ENCODE peak calls at places on chromosomes 13 and 19, in ten cellular contexts. One of them, this sample, is unnamed. For H3K27me3, the result is how much of the 10 kb centered on the place peaks cover.

GRCh38 chr19:40829205-40829604 is 21.0 kb downstream of the CYP2A6 start:
- DNase-seq in neural progenitor cell: no peak
- DNase-seq in IMR-90: no peak
- DNase-seq in hepatocyte: no peak
- DNase-seq in PC-3: no peak
- DNase-seq in GM12878: no peak
- DNase-seq in mammary epithelial cell: no peak
- DNase-seq in endothelial cell of umbilical vein: no peak
- DNase-seq in HepG2: no peak
- DNase-seq in PC-9: no peak
- DNase-seq in this sample: no peak

GRCh38 chr13:93147293-93147645 is 79.3 kb upstream of the GPC6 start:
- DNase-seq in neural progenitor cell: no peak
- DNase-seq in IMR-90: no peak
- DNase-seq in hepatocyte: no peak
- DNase-seq in PC-3: no peak
- DNase-seq in GM12878: no peak
- DNase-seq in mammary epithelial cell: no peak
- DNase-seq in endothelial cell of umbilical vein: no peak
- DNase-seq in HepG2: no peak
- DNase-seq in PC-9: no peak
- DNase-seq in this sample: no peak

GRCh38 chr13:78426183-78426582 is 177.2 kb downstream of the POU4F1 start:
- DNase-seq in neural progenitor cell: no peak
- DNase-seq in IMR-90: no peak
- DNase-seq in hepatocyte: no peak
- DNase-seq in PC-3: no peak
- DNase-seq in GM12878: no peak
- DNase-seq in mammary epithelial cell: no peak
- DNase-seq in endothelial cell of umbilical vein: no peak
- DNase-seq in HepG2: no peak
- DNase-seq in PC-9: no peak
- DNase-seq in this sample: no peak

GRCh38 chr19:5666921-5667610 is 13.2 kb downstream of the MICOS13 start:
- DNase-seq in neural progenitor cell: no peak
- DNase-seq in IMR-90: no peak
- DNase-seq in hepatocyte: no peak
- DNase-seq in PC-3: no peak
- DNase-seq in GM12878: no peak
- DNase-seq in mammary epithelial cell: no peak
- DNase-seq in endothelial cell of umbilical vein: no peak
- DNase-seq in HepG2: no peak
- DNase-seq in PC-9: no peak
- DNase-seq in this sample: no peak

GRCh38 chr13:104953588-104953987 is 1581.9 kb downstream of the EFNB2 start:
- DNase-seq in neural progenitor cell: no peak
- DNase-seq in IMR-90: no peak
- DNase-seq in hepatocyte: no peak
- DNase-seq in PC-3: no peak
- DNase-seq in GM12878: no peak
- DNase-seq in mammary epithelial cell: no peak
- DNase-seq in endothelial cell of umbilical vein: no peak
- DNase-seq in HepG2: no peak
- DNase-seq in PC-9: no peak
- DNase-seq in this sample: peak

GRCh38 chr13:66665991-66666390 is 564.1 kb downstream of the PCDH9 start:
- DNase-seq in neural progenitor cell: peak
- DNase-seq in IMR-90: peak
- DNase-seq in hepatocyte: peak
- DNase-seq in PC-3: peak
- DNase-seq in GM12878: no peak
- DNase-seq in mammary epithelial cell: peak
- DNase-seq in endothelial cell of umbilical vein: peak
- DNase-seq in HepG2: no peak
- DNase-seq in PC-9: peak
- DNase-seq in this sample: peak

GRCh38 chr19:40741527-40742390 is 8.5 kb downstream of the ACTMAP start:
- DNase-seq in neural progenitor cell: no peak
- DNase-seq in IMR-90: no peak
- DNase-seq in hepatocyte: no peak
- DNase-seq in PC-3: no peak
- DNase-seq in GM12878: no peak
- DNase-seq in mammary epithelial cell: peak
- DNase-seq in endothelial cell of umbilical vein: no peak
- DNase-seq in HepG2: no peak
- DNase-seq in PC-9: no peak
- DNase-seq in this sample: no peak

GRCh38 chr13:32883501-32883900 is 132.7 kb upstream of the KL start:
- DNase-seq in neural progenitor cell: no peak
- DNase-seq in IMR-90: peak
- DNase-seq in hepatocyte: no peak
- DNase-seq in PC-3: no peak
- DNase-seq in GM12878: no peak
- DNase-seq in mammary epithelial cell: no peak
- DNase-seq in endothelial cell of umbilical vein: no peak
- DNase-seq in HepG2: no peak
- DNase-seq in PC-9: no peak
- DNase-seq in this sample: peak

GRCh38 chr19:41871573-41872383 is 5.3 kb upstream of the CD79A start:
- DNase-seq in neural progenitor cell: no peak
- DNase-seq in IMR-90: no peak
- DNase-seq in hepatocyte: no peak
- DNase-seq in PC-3: no peak
- DNase-seq in GM12878: peak
- DNase-seq in mammary epithelial cell: no peak
- DNase-seq in endothelial cell of umbilical vein: no peak
- DNase-seq in HepG2: no peak
- DNase-seq in PC-9: no peak
- DNase-seq in this sample: no peak

GRCh38 chr13:77136902-77137420 is 110.0 kb upstream of the FBXL3 start:
- DNase-seq in neural progenitor cell: no peak
- DNase-seq in IMR-90: peak
- DNase-seq in hepatocyte: no peak
- DNase-seq in PC-3: no peak
- DNase-seq in GM12878: no peak
- DNase-seq in mammary epithelial cell: peak
- DNase-seq in endothelial cell of umbilical vein: no peak
- DNase-seq in HepG2: no peak
- DNase-seq in PC-9: no peak
- DNase-seq in this sample: peak

GRCh38 chr19:507286-508203 is at the start of gene TPGS1:
- DNase-seq in neural progenitor cell: peak
- DNase-seq in IMR-90: peak
- DNase-seq in hepatocyte: peak
- DNase-seq in PC-3: peak
- DNase-seq in GM12878: no peak
- DNase-seq in mammary epithelial cell: peak
- DNase-seq in endothelial cell of umbilical vein: no peak
- DNase-seq in HepG2: peak
- DNase-seq in PC-9: peak
- DNase-seq in this sample: peak

GRCh38 chr13:51502206-51502651 is 49.4 kb upstream of the INTS6 start:
- DNase-seq in neural progenitor cell: no peak
- DNase-seq in IMR-90: peak
- DNase-seq in hepatocyte: no peak
- DNase-seq in PC-3: no peak
- DNase-seq in GM12878: peak
- DNase-seq in mammary epithelial cell: peak
- DNase-seq in endothelial cell of umbilical vein: no peak
- DNase-seq in HepG2: no peak
- DNase-seq in PC-9: no peak
- DNase-seq in this sample: peak

GRCh38 chr19:29873024-29873800 is 61.4 kb downstream of the CCNE1 start:
- DNase-seq in neural progenitor cell: peak
- DNase-seq in IMR-90: no peak
- DNase-seq in hepatocyte: peak
- DNase-seq in PC-3: peak
- DNase-seq in GM12878: no peak
- DNase-seq in mammary epithelial cell: no peak
- DNase-seq in endothelial cell of umbilical vein: no peak
- DNase-seq in HepG2: no peak
- DNase-seq in PC-9: peak
- DNase-seq in this sample: peak

GRCh38 chr19:8316351-8317125 is 4.6 kb downstream of the NDUFA7 start:
- DNase-seq in neural progenitor cell: no peak
- DNase-seq in IMR-90: no peak
- DNase-seq in hepatocyte: no peak
- DNase-seq in PC-3: no peak
- DNase-seq in GM12878: no peak
- DNase-seq in mammary epithelial cell: no peak
- DNase-seq in endothelial cell of umbilical vein: no peak
- DNase-seq in HepG2: no peak
- DNase-seq in PC-9: no peak
- DNase-seq in this sample: no peak
- H2AFZ ChIP-seq in neural progenitor cell: no peak
- H2AFZ ChIP-seq in IMR-90: no peak
- H2AFZ ChIP-seq in hepatocyte: no peak
- H2AFZ ChIP-seq in PC-3: no peak
- H2AFZ ChIP-seq in GM12878: no peak
- H2AFZ ChIP-seq in mammary epithelial cell: no peak
- H2AFZ ChIP-seq in endothelial cell of umbilical vein: no peak
- H2AFZ ChIP-seq in HepG2: no peak
- H2AFZ ChIP-seq in PC-9: no peak
- H2AFZ ChIP-seq in this sample: no peak

DNA sequence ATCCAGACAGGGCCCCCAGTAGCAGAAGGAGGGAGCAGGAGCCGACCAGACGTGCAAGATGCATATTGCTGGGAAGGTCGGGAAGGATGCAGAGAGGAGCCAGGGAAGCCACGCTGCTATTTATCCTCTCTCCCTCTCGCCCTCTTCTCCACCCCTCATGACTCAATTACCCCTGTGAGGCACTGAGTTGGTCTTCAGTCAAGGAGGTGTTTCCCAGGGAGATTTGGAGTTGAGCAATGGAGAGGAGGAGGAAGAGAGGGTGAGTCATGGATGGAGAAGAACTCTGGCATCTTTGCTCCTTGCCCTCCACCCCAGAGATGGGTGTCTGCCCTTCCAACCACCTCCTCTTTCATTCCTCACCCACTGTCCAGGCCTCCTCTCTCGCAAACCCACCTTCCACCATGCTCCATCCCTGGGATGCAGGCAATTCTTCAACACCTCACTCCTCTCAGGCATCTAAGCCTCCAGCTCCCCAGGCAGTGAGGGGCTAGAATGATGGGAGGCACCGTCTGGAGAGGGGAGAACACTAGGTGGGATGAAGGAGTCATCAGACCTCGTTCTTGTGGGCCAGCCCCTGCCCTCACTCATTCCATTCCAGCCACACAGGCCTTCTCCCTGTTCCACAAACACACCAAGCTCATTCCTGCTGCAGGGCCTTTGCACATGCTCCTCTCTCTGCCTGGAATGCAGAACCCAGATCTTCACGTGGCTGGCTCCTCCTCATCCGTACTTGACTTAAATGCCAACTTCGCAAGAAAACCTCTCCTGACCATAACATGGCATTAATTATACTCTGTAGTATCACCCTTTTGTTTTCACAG is at the start of gene SBSN:
- DNase-seq in neural progenitor cell: no peak
- DNase-seq in IMR-90: peak
- DNase-seq in hepatocyte: no peak
- DNase-seq in PC-3: peak
- DNase-seq in GM12878: no peak
- DNase-seq in mammary epithelial cell: peak
- DNase-seq in endothelial cell of umbilical vein: no peak
- DNase-seq in HepG2: no peak
- DNase-seq in PC-9: no peak
- DNase-seq in this sample: peak
- H3K27me3 ChIP-seq in neural progenitor cell: under half
- H3K27me3 ChIP-seq in IMR-90: under half
- H3K27me3 ChIP-seq in hepatocyte: under half
- H3K27me3 ChIP-seq in PC-3: under half
- H3K27me3 ChIP-seq in GM12878: under half
- H3K27me3 ChIP-seq in mammary epithelial cell: under half
- H3K27me3 ChIP-seq in endothelial cell of umbilical vein: under half
- H3K27me3 ChIP-seq in HepG2: under half
- H3K27me3 ChIP-seq in PC-9: under half
- H3K27me3 ChIP-seq in this sample: under half

DNA sequence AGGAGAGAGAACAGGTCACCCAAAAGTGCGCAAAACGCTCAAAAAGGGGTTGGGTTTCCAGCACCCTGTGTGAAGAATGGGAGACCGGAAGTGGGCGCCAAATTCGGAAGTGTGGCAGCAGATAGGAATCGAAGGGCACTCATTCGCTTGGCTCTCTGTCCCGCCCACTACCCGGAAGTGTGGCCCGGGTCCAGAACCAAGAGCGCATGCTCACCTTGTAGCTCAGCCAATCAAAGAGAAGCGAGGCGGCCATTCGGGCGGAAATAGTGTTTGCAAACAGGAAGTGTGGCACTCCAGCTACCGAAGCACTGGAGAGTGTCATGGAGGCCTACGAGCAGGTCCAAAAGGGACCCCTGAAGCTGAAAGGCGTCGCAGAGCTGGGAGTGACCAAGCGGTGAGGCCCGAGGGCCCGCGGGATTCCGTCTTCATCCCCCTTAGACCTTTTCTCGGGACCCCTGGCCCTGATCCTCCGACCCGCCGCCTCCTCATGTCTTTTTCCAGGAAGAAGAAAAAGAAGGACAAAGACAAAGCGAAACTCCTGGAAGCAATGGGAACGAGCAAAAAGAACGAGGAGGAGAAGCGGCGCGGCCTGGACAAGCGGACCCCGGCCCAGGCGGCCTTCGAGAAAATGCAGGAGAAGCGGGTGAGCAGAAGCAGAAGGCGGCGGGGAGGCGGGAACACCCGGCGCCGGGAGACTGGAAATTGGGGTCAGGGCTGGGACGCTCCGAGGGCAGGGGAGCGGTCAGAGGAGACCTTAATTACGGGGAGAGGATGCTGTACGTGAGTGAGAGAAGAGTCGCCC is at the start of gene FAM32A:
- DNase-seq in neural progenitor cell: peak
- DNase-seq in IMR-90: peak
- DNase-seq in hepatocyte: peak
- DNase-seq in PC-3: peak
- DNase-seq in GM12878: peak
- DNase-seq in mammary epithelial cell: peak
- DNase-seq in endothelial cell of umbilical vein: peak
- DNase-seq in HepG2: peak
- DNase-seq in PC-9: peak
- DNase-seq in this sample: peak
- TF ChIP-seq CTCF in neural progenitor cell: peak
- TF ChIP-seq CTCF in IMR-90: peak
- TF ChIP-seq CTCF in hepatocyte: peak
- TF ChIP-seq CTCF in PC-3: no peak
- TF ChIP-seq CTCF in GM12878: peak
- TF ChIP-seq CTCF in mammary epithelial cell: peak
- TF ChIP-seq CTCF in endothelial cell of umbilical vein: peak
- TF ChIP-seq CTCF in HepG2: peak
- TF ChIP-seq CTCF in PC-9: no peak
- TF ChIP-seq CTCF in this sample: no peak

DNA sequence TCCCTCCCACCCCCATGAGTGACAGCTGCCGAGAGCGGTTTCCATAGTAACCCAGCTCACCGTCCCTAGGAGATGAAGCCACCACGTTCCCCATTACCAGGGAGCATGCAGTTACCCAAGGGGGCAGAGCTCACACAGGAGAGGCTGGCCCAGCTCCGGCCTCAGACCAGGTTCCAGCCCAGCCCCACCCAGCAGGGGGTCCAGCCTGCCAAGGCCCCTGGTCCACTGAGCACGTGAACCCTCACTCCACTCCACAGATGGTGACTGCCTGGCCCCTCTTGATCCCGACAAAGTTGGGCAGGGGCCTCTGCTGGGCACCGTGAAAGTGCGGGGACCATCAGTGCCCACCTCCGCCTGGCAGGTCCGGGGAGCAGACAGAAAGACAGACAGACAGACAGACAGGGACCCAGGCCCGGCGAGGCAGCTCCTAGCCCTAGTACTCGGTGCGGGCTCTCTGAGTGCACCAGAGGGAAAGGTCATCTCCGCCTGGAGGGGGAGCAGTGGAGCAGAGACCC is 50.7 kb downstream of the CELF5 start:
- DNase-seq in neural progenitor cell: peak
- DNase-seq in IMR-90: no peak
- DNase-seq in hepatocyte: no peak
- DNase-seq in PC-3: peak
- DNase-seq in GM12878: no peak
- DNase-seq in mammary epithelial cell: no peak
- DNase-seq in endothelial cell of umbilical vein: no peak
- DNase-seq in HepG2: peak
- DNase-seq in PC-9: no peak
- DNase-seq in this sample: no peak
- H2AFZ ChIP-seq in neural progenitor cell: peak
- H2AFZ ChIP-seq in IMR-90: peak
- H2AFZ ChIP-seq in hepatocyte: peak
- H2AFZ ChIP-seq in PC-3: peak
- H2AFZ ChIP-seq in GM12878: peak
- H2AFZ ChIP-seq in mammary epithelial cell: peak
- H2AFZ ChIP-seq in endothelial cell of umbilical vein: peak
- H2AFZ ChIP-seq in HepG2: no peak
- H2AFZ ChIP-seq in PC-9: peak
- H2AFZ ChIP-seq in this sample: no peak